ENCODE peak calls at places on chromosomes 13 and 19, in four cellular contexts. M is aorta, P is cardiac muscle cell, X is K562. G is an unnamed sample. For H3K4me1 and H3K27me3, the result is how much of the 10 kb centered on the place peaks cover.

GRCh38 chr19:13847900-13848677 is 28.8 kb upstream of the NANOS3 start:
- DNase-seq in X (no peak), P (no peak), M (no peak), G (no peak)

GRCh38 chr13:95713651-95714050 is 36.7 kb downstream of the DNAJC3 start:
- DNase-seq in M (no peak), P (no peak), X (no peak), G (no peak)

GRCh38 chr13:31982540-31982939 is 49.0 kb upstream of the FRY start:
- DNase-seq in P (peak), X (no peak), M (peak), G (no peak)

GRCh38 chr19:49229416-49229815 is 71.8 kb downstream of the TRPM4 start:
- DNase-seq in M (peak), P (no peak), X (no peak), G (no peak)

GRCh38 chr19:38606131-38606530 is 11.6 kb downstream of the MAP4K1 start:
- DNase-seq in M (no peak), P (no peak), X (no peak), G (no peak)

GRCh38 chr13:110467516-110467915 is 94.0 kb downstream of the RAB20 start:
- DNase-seq in X (no peak), P (no peak), M (no peak), G (no peak)

GRCh38 chr19:35099897-35100275 is 15.7 kb upstream of the FXYD3 start:
- DNase-seq in P (no peak), M (no peak), X (no peak), G (no peak)

GRCh38 chr13:45113809-45114208 is 6.5 kb upstream of the GTF2F2 start:
- DNase-seq in X (no peak), P (no peak), M (no peak), G (no peak)

GRCh38 chr19:2041686-2042484 is 9.2 kb downstream of the MKNK2 start:
- DNase-seq in X (peak), M (peak), P (peak), G (peak)

GRCh38 chr13:40116008-40116407 is 460.5 kb downstream of the COG6 start:
- DNase-seq in P (peak), M (peak), X (peak), G (no peak)

GRCh38 chr19:31897292-31897691 is 448.1 kb upstream of the ZNF507 start:
- DNase-seq in P (no peak), M (no peak), X (no peak), G (no peak)

GRCh38 chr13:112756511-112756966 is 66.7 kb downstream of the ATP11A start:
- DNase-seq in X (no peak), P (no peak), M (no peak), G (no peak)
- H3K27ac ChIP-seq in X (no peak), P (peak), M (no peak), G (no peak)

GRCh38 chr13:86933676-86934075 is 737.5 kb upstream of the SLITRK5 start:
- DNase-seq in P (no peak), X (no peak), M (no peak), G (no peak)
- H3K4me1 ChIP-seq in P (under half), X (under half), M (under half), G (under half)

GRCh38 chr13:27851049-27851448 is 58.8 kb downstream of the GSX1 start:
- DNase-seq in M (no peak), X (no peak), P (no peak), G (no peak)

GRCh38 chr13:27853345-27853744 is 61.1 kb downstream of the GSX1 start:
- DNase-seq in P (no peak), M (no peak), X (no peak), G (no peak)

GRCh38 chr13:27853871-27854270 is 61.6 kb downstream of the GSX1 start:
- DNase-seq in X (no peak), P (no peak), M (no peak), G (no peak)

GRCh38 chr13:27851481-27851880 is 59.2 kb downstream of the GSX1 start:
- DNase-seq in X (no peak), P (no peak), M (no peak), G (no peak)

DNA sequence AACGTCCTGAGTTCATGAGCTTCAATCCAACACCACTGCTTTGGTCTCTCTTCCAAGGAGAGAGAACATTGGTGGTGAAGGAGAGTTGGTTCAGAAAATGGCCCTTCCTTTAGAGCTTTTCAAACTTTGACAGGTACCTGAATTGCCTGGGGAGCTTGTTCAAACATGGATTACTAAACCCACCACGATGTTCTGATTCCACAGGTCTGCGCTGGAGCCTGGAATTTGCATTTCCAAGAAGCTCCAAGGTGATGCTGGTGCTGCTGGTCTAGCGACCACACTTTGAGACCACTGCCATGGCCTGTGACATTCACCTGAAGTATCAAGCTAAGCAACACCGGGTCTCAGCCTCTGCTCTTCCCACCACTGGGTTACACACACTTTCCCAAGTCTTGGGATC is 60.2 kb downstream of the GSX1 start:
- DNase-seq in X (no peak), M (no peak), P (no peak), G (no peak)
- H3K27me3 ChIP-seq in X (under half), M (under half), P (half or more), G (under half)

DNA sequence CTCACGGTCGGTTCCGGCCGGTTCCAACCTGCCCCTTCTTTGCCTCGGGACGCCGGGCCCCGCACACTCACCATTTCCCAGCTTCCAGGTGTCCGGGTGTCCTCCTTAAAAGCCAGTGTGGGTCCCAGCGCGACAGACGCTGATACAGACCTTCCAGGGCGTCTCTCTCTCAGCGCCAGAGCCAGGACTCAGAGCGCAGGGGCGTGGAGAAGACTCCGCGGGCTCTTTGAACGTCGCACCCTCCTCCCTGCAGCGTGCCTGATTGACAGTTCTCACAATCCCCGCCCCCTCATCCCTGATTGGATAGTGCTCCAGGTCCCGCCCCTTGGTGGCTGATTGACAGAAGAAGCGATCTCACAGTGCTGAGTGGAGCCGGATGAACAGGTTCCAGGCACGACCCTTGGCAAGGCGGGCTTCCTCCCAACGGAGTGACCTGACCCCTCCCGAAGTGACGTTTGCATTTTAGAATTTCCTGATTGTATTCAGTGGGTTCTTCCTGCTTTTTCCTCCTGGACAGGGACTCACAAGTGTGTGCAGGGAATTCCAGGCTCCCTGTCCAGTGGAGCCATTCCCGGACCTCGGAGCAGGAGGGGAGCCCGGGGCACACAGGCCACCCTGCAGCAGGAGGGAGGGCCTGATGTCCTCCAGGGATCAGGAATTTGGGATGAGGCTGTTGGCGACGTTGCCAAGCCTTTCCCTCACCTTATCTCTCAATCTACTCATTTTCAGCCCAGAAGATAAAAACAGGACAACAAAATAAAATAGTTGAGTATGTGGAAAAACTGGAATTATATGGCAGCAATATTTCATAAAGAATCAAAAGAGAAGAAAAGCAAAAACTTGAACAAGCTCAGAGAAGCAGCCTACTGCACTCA is at the start of gene ZNF823:
- DNase-seq in P (peak), X (peak), M (peak), G (peak)
- H3K27ac ChIP-seq in P (peak), X (peak), M (peak), G (peak)

DNA sequence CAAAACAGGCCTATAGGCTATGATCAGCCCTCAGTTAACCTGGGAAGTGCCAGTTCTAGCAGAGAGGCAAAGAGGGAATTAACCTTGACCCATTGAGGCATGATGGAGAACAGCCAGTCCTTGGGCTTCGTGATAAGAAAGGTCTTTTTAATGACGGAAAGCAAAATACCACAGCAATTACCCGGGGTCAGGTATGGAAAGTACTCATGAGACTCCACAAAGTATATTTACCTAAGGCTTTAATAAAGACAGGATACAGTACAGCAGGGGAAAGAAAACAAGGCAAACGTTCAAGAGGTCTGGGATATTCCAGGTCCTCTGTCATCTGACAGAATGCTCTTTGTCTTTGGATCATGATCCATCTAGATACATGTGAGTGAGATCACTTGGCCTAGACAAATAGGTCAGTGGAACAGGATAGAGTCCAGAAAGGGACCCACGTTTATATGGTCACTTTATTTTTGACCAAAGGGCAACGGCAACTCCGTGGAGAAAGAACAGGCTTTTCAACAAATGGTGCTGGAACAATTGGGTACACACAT is 52.2 kb downstream of the WDFY2 start:
- DNase-seq in X (no peak), M (no peak), P (no peak), G (no peak)
- H3K4me1 ChIP-seq in X (under half), M (under half), P (under half), G (under half)

GRCh38 chr19:17953316-17953801 is 13.5 kb upstream of the KCNN1 start:
- DNase-seq in P (no peak), X (no peak), M (no peak), G (no peak)
- H3K27me3 ChIP-seq in P (under half), X (under half), M (under half), G (under half)

GRCh38 chr13:33138441-33138840 is 122.2 kb downstream of the KL start:
- DNase-seq in M (no peak), P (no peak), X (no peak), G (no peak)

GRCh38 chr13:33140161-33140560 is 123.9 kb downstream of the KL start:
- DNase-seq in P (no peak), M (no peak), X (no peak), G (no peak)

GRCh38 chr13:33135097-33135496 is 118.9 kb downstream of the KL start:
- DNase-seq in P (no peak), X (no peak), M (no peak), G (no peak)

GRCh38 chr13:33137726-33138125 is 121.5 kb downstream of the KL start:
- DNase-seq in X (no peak), P (no peak), M (no peak), G (no peak)

GRCh38 chr13:33139186-33139585 is 123.0 kb downstream of the KL start:
- DNase-seq in X (no peak), M (peak), P (no peak), G (no peak)
- H3K27ac ChIP-seq in X (no peak), M (no peak), P (no peak), G (no peak)

DNA sequence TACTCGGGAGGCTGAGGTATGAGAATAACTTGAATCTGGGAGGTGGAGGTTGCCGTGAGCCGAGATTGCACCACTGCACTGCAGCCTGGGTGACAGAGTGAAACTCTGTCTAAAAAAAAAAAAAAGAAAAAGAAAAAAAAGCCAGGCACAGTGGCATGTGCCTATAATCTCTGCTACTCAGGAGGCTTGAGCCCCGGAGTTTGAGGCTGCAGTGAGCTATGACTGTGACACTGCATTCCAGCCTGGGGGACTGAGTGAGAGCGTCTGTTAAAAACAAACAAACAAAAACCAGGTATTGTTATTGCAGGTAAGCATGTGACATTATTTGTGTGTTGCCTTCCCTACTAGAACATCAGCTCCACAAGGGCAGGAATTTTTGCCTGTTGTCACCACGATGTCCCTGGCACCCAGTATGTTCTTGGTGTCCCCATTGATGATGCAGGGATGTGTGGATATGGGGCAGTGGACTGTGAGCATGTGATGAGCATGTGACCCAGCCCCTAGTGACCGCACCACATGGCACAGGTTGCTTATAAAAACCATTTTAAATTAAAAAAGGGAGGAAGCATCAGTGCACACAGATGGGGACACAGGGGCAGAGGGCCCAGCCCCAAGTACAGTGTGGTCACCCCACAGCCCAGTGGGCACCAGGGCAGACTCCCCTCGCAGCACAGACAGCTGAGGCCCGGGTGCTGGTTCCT is 1.6 kb upstream of the KANK2 start:
- DNase-seq in M (no peak), X (peak), P (no peak), G (no peak)
- H3K4me1 ChIP-seq in M (under half), X (half or more), P (under half), G (under half)

DNA sequence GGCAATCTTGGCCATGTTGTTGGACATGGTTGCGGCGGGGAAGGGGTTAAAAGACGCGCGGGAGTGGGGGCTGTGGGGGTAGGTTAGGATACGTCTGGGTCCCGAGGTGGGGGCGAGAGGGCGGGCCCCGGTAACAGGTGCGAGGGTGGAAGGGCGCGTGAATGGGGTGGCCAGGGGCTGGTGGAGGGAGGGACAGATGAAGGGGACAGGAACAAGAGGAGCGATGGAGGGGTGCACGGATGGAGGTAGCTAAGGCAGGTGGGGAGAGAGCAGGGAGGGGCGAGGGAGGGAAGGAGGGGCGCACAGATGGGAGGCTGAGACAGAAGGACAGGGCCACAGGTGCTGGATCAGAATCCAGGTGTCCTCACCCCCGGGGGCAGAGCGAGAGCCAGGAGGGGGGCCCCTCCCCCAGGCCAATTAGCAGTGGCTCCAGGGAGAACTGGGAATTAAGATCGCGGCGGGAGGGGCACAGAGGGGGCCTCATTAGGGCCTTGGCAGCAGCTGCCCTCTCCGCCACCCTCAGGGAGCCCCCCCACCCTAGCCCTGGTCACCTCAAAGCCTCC is 1.3 kb downstream of the GNG8 start:
- DNase-seq in P (no peak), M (no peak), X (no peak), G (no peak)
- H3K27me3 ChIP-seq in P (under half), M (under half), X (under half), G (under half)